ENCODE peak calls at places on chromosome 5, in four cellular contexts. One of them, this sample, is unnamed.
A peak's percentile ranks its signal among the peaks of the same experiment; 100 is the strongest.

GRCh38 chr5:109516385-109516784 is 106.6 kb upstream of the PJA2 start:
- DNase-seq in AG04450: no peak
- DNase-seq in epithelial cell of esophagus: peak; percentile 44
- DNase-seq in tibial artery: no peak
- DNase-seq in this sample: no peak

GRCh38 chr5:108521841-108522506 is 140.1 kb upstream of the FBXL17 start:
- DNase-seq in AG04450: peak; percentile 45
- DNase-seq in epithelial cell of esophagus: peak; percentile 69
- DNase-seq in tibial artery: no peak
- DNase-seq in this sample: no peak

GRCh38 chr5:10021248-10021647 is 228.4 kb downstream of the ATPSCKMT start:
- DNase-seq in AG04450: no peak
- DNase-seq in epithelial cell of esophagus: no peak
- DNase-seq in tibial artery: no peak
- DNase-seq in this sample: no peak

GRCh38 chr5:133565993-133566392 is 46.3 kb downstream of the FSTL4 start:
- DNase-seq in AG04450: no peak
- DNase-seq in epithelial cell of esophagus: peak; percentile 59
- DNase-seq in tibial artery: no peak
- DNase-seq in this sample: no peak

GRCh38 chr5:67515020-67515689 is 318.6 kb upstream of the CD180 start:
- DNase-seq in AG04450: no peak
- DNase-seq in epithelial cell of esophagus: no peak
- DNase-seq in tibial artery: no peak
- DNase-seq in this sample: no peak

GRCh38 chr5:95871407-95871806 is 48.9 kb upstream of the GLRX start:
- DNase-seq in AG04450: no peak
- DNase-seq in epithelial cell of esophagus: no peak
- DNase-seq in tibial artery: no peak
- DNase-seq in this sample: no peak

GRCh38 chr5:179825655-179826182 is 5.0 kb downstream of the SQSTM1 start:
- DNase-seq in AG04450: no peak
- DNase-seq in epithelial cell of esophagus: no peak
- DNase-seq in tibial artery: no peak
- DNase-seq in this sample: no peak

GRCh38 chr5:92801921-92802320 is 779.1 kb downstream of the NR2F1-AS1 start:
- DNase-seq in AG04450: no peak
- DNase-seq in epithelial cell of esophagus: no peak
- DNase-seq in tibial artery: no peak
- DNase-seq in this sample: no peak

GRCh38 chr5:38642194-38642987 is 85.9 kb upstream of the LIFR start:
- DNase-seq in AG04450: no peak
- DNase-seq in epithelial cell of esophagus: no peak
- DNase-seq in tibial artery: no peak
- DNase-seq in this sample: no peak

GRCh38 chr5:75052461-75053285 is at the start of gene GCNT4:
- DNase-seq in AG04450: no peak
- DNase-seq in epithelial cell of esophagus: peak; percentile 67
- DNase-seq in tibial artery: peak; percentile 80
- DNase-seq in this sample: peak; percentile 79

GRCh38 chr5:139650031-139650688 is 2.0 kb downstream of the CXXC5 start:
- DNase-seq in AG04450: no peak
- DNase-seq in epithelial cell of esophagus: no peak
- DNase-seq in tibial artery: peak; percentile 79
- DNase-seq in this sample: no peak

GRCh38 chr5:98770158-98770910 is 3.1 kb upstream of the RGMB start:
- DNase-seq in AG04450: no peak
- DNase-seq in epithelial cell of esophagus: peak; percentile 50
- DNase-seq in tibial artery: peak; percentile 82
- DNase-seq in this sample: peak; percentile 45

GRCh38 chr5:60945760-60946253 is 802 bp downstream of the NDUFAF2 start:
- DNase-seq in AG04450: peak; percentile 10
- DNase-seq in epithelial cell of esophagus: peak; percentile 62
- DNase-seq in tibial artery: peak; percentile 69
- DNase-seq in this sample: no peak

GRCh38 chr5:174606153-174606552 is 118.2 kb upstream of the MSX2 start:
- DNase-seq in AG04450: no peak
- DNase-seq in epithelial cell of esophagus: no peak
- DNase-seq in tibial artery: no peak
- DNase-seq in this sample: no peak

GRCh38 chr5:87170799-87171198 is 96.9 kb upstream of the RASA1 start:
- DNase-seq in AG04450: no peak
- DNase-seq in epithelial cell of esophagus: no peak
- DNase-seq in tibial artery: no peak
- DNase-seq in this sample: no peak

GRCh38 chr5:88691945-88692868 is 190.8 kb downstream of the MEF2C start:
- DNase-seq in AG04450: no peak
- DNase-seq in epithelial cell of esophagus: no peak
- DNase-seq in tibial artery: no peak
- DNase-seq in this sample: no peak

GRCh38 chr5:18102733-18103132 is 468.5 kb downstream of the TAF11L14 start:
- DNase-seq in AG04450: no peak
- DNase-seq in epithelial cell of esophagus: no peak
- DNase-seq in tibial artery: no peak
- DNase-seq in this sample: no peak
- TF ChIP-seq CTCF in AG04450: no peak
- TF ChIP-seq CTCF in epithelial cell of esophagus: no peak
- TF ChIP-seq CTCF in tibial artery: no peak
- TF ChIP-seq CTCF in this sample: no peak

DNA sequence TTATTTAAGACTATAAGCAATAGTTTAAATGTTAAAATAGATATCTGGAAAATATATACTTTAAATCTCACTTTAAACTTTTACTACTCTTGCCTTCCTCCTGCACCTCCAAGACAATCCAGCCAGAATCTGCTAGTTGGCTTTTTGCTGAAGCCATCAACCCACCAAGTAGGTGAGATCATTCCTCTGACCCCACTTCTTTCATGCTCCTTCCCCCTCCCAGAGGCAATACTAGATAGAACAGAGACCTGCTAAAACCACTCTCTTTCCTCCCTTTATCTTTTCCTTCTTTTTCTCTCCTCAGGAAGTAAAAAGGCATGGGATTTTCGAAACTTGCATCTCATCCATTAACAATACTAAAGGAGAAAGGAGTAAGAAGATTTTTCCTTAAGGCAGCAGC is 30.1 kb upstream of the CAMK4 start:
- DNase-seq in AG04450: no peak
- DNase-seq in epithelial cell of esophagus: no peak
- DNase-seq in tibial artery: no peak
- DNase-seq in this sample: no peak
- H3K4me3 ChIP-seq in AG04450: no peak overlapping the region
- H3K4me3 ChIP-seq in epithelial cell of esophagus: no peak overlapping the region
- H3K4me3 ChIP-seq in tibial artery: no peak overlapping the region
- H3K4me3 ChIP-seq in this sample: no peak overlapping the region

DNA sequence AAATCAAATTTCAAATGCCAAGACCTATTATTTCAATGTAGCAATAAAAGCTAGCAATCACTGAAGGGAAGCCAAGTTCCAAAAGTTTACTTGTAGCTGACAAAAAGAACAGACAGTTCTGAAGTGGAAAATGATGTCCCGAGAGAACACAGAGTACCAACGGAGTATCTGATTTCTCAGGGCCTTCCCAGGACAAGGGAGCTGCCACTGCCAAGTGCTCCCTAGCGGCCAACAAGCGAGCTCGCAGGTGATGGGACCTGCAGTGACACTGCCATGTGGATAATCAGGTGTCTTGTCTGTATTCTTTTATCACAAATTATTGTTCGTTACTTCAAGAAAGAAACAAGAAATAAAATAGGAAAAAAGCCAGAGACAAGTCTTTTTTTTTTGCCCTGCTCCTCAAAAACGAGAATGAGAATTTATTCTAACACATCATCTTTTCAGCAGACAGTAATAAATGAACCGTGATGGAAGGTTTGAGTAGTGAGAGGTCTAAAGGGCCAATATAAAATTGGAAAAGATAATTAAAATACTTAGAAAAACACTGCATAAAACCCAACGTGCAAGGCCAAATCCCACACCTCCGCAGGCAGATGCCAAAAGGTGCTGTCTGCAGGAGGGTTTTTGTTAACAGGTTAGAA is 159.4 kb downstream of the MYO10 start:
- DNase-seq in AG04450: no peak
- DNase-seq in epithelial cell of esophagus: no peak
- DNase-seq in tibial artery: no peak
- DNase-seq in this sample: peak; percentile 40
- TF ChIP-seq CTCF in AG04450: no peak
- TF ChIP-seq CTCF in epithelial cell of esophagus: peak; percentile 35
- TF ChIP-seq CTCF in tibial artery: peak; percentile 27
- TF ChIP-seq CTCF in this sample: peak; percentile 49

GRCh38 chr5:43571237-43571636 is 14.4 kb upstream of the PAIP1 start:
- DNase-seq in AG04450: no peak
- DNase-seq in epithelial cell of esophagus: no peak
- DNase-seq in tibial artery: no peak
- DNase-seq in this sample: no peak
- H3K4me3 ChIP-seq in AG04450: no peak overlapping the region
- H3K4me3 ChIP-seq in epithelial cell of esophagus: no peak overlapping the region
- H3K4me3 ChIP-seq in tibial artery: peak overlapping the region; percentile 32
- H3K4me3 ChIP-seq in this sample: peak overlapping the region; percentile 36

DNA sequence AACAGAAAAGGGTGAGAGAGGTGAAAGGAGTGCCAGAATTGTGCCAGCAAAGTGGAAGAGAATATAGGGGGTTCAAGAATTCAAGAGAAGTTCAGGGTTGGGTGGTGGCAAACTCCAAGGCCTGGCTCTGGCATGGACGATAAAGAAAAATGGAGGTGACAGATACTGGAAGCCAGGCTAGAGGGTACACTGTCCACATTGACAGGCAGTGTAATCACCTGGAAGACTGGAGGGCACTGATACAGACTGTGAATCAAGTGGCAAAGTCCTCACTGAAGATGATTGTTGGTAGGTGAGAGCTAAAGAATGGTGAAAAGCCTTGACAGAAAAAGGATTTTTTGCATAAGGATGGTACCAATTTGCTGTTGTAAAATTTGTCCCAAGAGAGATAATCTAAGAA is 7.1 kb downstream of the SAR1B start:
- DNase-seq in AG04450: no peak
- DNase-seq in epithelial cell of esophagus: no peak
- DNase-seq in tibial artery: no peak
- DNase-seq in this sample: no peak
- TF ChIP-seq CTCF in AG04450: no peak
- TF ChIP-seq CTCF in epithelial cell of esophagus: no peak
- TF ChIP-seq CTCF in tibial artery: no peak
- TF ChIP-seq CTCF in this sample: no peak

GRCh38 chr5:672329-673139 is 20.6 kb downstream of the TPPP start:
- DNase-seq in AG04450: peak; percentile 39
- DNase-seq in epithelial cell of esophagus: peak; percentile 72
- DNase-seq in tibial artery: peak; percentile 75
- DNase-seq in this sample: peak; percentile 75

GRCh38 chr5:673837-674629 is 19.1 kb downstream of the TPPP start:
- DNase-seq in AG04450: no peak
- DNase-seq in epithelial cell of esophagus: no peak
- DNase-seq in tibial artery: peak; percentile 62
- DNase-seq in this sample: peak; percentile 84

GRCh38 chr5:674630-675011 is 18.5 kb downstream of the TPPP start:
- DNase-seq in AG04450: no peak
- DNase-seq in epithelial cell of esophagus: no peak
- DNase-seq in tibial artery: no peak
- DNase-seq in this sample: no peak

GRCh38 chr5:671459-672328 is 21.5 kb downstream of the TPPP start:
- DNase-seq in AG04450: peak; percentile 6
- DNase-seq in epithelial cell of esophagus: peak; percentile 57
- DNase-seq in tibial artery: peak; percentile 83
- DNase-seq in this sample: peak; percentile 79

GRCh38 chr5:673140-673836 is 19.9 kb downstream of the TPPP start:
- DNase-seq in AG04450: no peak
- DNase-seq in epithelial cell of esophagus: no peak
- DNase-seq in tibial artery: peak; percentile 49
- DNase-seq in this sample: no peak
- H3K4me3 ChIP-seq in AG04450: no peak overlapping the region
- H3K4me3 ChIP-seq in epithelial cell of esophagus: no peak overlapping the region
- H3K4me3 ChIP-seq in tibial artery: no peak overlapping the region
- H3K4me3 ChIP-seq in this sample: no peak overlapping the region

DNA sequence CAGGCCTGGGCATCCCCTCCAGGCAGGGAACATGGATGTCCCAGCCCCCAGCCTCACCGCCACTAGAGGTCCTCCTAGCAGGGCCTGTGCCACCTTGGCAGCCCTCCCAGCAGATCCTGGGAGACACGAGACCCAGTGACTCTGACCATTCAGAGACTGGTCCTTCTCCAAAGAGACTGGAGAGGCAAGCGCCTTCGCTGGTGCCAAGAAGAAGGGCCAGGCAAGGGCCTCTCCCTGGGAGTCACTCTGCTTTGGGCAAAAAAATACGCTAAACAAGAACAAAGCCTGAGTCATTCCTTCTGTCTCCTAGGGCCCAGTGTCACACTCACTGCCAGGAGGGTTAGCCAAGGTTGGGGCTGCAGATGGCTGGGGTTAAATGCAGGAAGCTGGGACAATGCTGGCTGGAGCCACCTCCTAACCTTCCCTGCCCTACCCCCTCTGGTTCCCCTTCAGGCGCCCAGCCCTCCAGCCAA is 35.3 kb upstream of the SMIM23 start:
- DNase-seq in AG04450: no peak
- DNase-seq in epithelial cell of esophagus: peak; percentile 10
- DNase-seq in tibial artery: peak; percentile 81
- DNase-seq in this sample: peak; percentile 59
- TF ChIP-seq CTCF in AG04450: no peak
- TF ChIP-seq CTCF in epithelial cell of esophagus: no peak
- TF ChIP-seq CTCF in tibial artery: peak; percentile 9
- TF ChIP-seq CTCF in this sample: no peak

DNA sequence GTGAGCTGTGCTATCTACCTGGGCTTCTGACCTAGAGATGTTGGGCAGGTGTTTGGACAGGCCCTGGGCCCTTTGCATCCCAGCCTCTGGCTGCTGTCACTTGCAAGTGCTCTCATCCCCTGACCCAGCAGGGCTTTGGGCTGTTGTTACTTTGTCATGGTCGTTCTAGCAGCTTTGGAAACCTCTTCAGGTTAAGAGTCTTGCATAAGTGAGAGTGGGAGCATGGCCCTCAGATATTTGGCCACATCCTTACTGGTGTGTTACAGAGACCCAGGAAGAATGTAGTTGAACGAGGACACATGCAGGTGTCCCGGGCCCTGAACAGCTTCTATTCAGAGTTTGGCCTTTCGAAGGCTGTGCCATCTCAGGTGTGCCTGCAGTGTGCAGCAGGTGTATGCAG is 4.5 kb downstream of the TENT4A start:
- DNase-seq in AG04450: no peak
- DNase-seq in epithelial cell of esophagus: no peak
- DNase-seq in tibial artery: no peak
- DNase-seq in this sample: no peak
- H3K4me3 ChIP-seq in AG04450: no peak overlapping the region
- H3K4me3 ChIP-seq in epithelial cell of esophagus: no peak overlapping the region
- H3K4me3 ChIP-seq in tibial artery: no peak overlapping the region
- H3K4me3 ChIP-seq in this sample: peak overlapping the region; percentile 81

GRCh38 chr5:65483474-65484346 is 2.0 kb upstream of the ADAMTS6 start:
- DNase-seq in AG04450: no peak
- DNase-seq in epithelial cell of esophagus: peak; percentile 73
- DNase-seq in tibial artery: no peak
- DNase-seq in this sample: no peak
- TF ChIP-seq CTCF in AG04450: peak; percentile 54
- TF ChIP-seq CTCF in epithelial cell of esophagus: peak; percentile 61
- TF ChIP-seq CTCF in tibial artery: peak; percentile 68
- TF ChIP-seq CTCF in this sample: peak; percentile 69